ENCODE peak calls at places on chromosomes 4 and X, in five cellular contexts. I, O, K, N and P are unnamed samples.

GRCh38 chrX:12975999-12976558 is 1.2 kb downstream of the TMSB4X start:
- DNase-seq in I (peak; percentile 34), N (peak; percentile 52), K (no peak), O (peak; percentile 76), P (peak; percentile 56)

GRCh38 chr4:70603856-70604255 is 11.8 kb downstream of the AMBN start:
- DNase-seq in N (no peak), I (no peak), K (no peak), O (no peak), P (no peak)

GRCh38 chrX:21975827-21976226 is 35.3 kb downstream of the SMS start:
- DNase-seq in N (no peak), O (no peak), I (no peak), K (no peak), P (no peak)

GRCh38 chrX:96102997-96103396 is 581.6 kb upstream of the DIAPH2 start:
- DNase-seq in N (no peak), K (no peak), O (no peak), I (no peak), P (no peak)

GRCh38 chr4:117385531-117385930 is 300.2 kb upstream of the TRAM1L1 start:
- DNase-seq in N (no peak), I (no peak), K (no peak), O (no peak), P (no peak)

GRCh38 chr4:26342328-26343040 is 21.7 kb downstream of the RBPJ start:
- DNase-seq in K (no peak), N (no peak), O (no peak), I (no peak), P (no peak)

GRCh38 chr4:152479428-152480026 is 56.4 kb downstream of the FBXW7 start:
- DNase-seq in K (no peak), I (no peak), O (no peak), N (no peak), P (no peak)

GRCh38 chrX:137479394-137479793 is 86.5 kb upstream of the ZIC3 start:
- DNase-seq in O (no peak), N (no peak), I (no peak), K (no peak), P (no peak)

GRCh38 chr4:17188035-17188967 is 289.9 kb upstream of the LDB2 start:
- DNase-seq in O (no peak), K (no peak), N (no peak), I (no peak), P (no peak)

GRCh38 chr4:135371137-135371536 is 1169.5 kb upstream of the PABPC4L start:
- DNase-seq in N (no peak), O (peak; percentile 84), K (no peak), I (no peak), P (no peak)

GRCh38 chr4:27003602-27004238 is 143.1 kb downstream of the STIM2 start:
- DNase-seq in K (no peak), I (no peak), O (no peak), N (peak; percentile 49), P (no peak)

GRCh38 chr4:118741456-118741855 is 56.3 kb downstream of the METTL14 start:
- DNase-seq in I (no peak), N (no peak), K (no peak), O (no peak), P (no peak)

GRCh38 chr4:136484996-136485395 is 1047.3 kb downstream of the PCDH18 start:
- DNase-seq in N (no peak), O (no peak), I (no peak), K (no peak), P (no peak)

GRCh38 chr4:2285665-2286381 is 23.9 kb upstream of the MXD4 start:
- DNase-seq in O (no peak), N (no peak), K (no peak), I (peak; percentile 15), P (no peak)

GRCh38 chrX:125205918-125206665 is 113.6 kb upstream of the TEX13C start:
- DNase-seq in K (no peak), O (peak; percentile 74), N (no peak), I (peak; percentile 14), P (peak; percentile 59)

GRCh38 chrX:69618803-69619202 is 2.9 kb downstream of the EDA start:
- DNase-seq in K (no peak), N (no peak), O (no peak), I (no peak), P (peak; percentile 31)

GRCh38 chr4:16120720-16121119 is 36.9 kb upstream of the PROM1 start:
- DNase-seq in K (no peak), I (no peak), O (peak; percentile 62), N (no peak), P (no peak)

GRCh38 chr4:98938386-98938785 is 9.5 kb upstream of the EIF4E start:
- DNase-seq in O (no peak), N (no peak), K (no peak), I (no peak), P (no peak)

GRCh38 chr4:172919269-172919668 is 249.3 kb upstream of the GALNT7 start:
- DNase-seq in K (no peak), N (no peak), O (no peak), I (no peak), P (no peak)

GRCh38 chr4:24473309-24473721 is 111.0 kb downstream of the DHX15 start:
- DNase-seq in K (no peak), O (peak; percentile 65), N (no peak), I (peak; percentile 23), P (peak; percentile 24)

GRCh38 chr4:139300431-139301142 is 718 bp upstream of the NAA15 start:
- DNase-seq in I (no peak), K (no peak), O (no peak), N (no peak), P (no peak)

GRCh38 chr4:153731239-153731638 is 28.6 kb downstream of the RNF175 start:
- DNase-seq in K (no peak), I (no peak), O (no peak), N (no peak), P (no peak)

GRCh38 chr4:6092131-6092530 is 73.9 kb upstream of the C4orf50 start:
- DNase-seq in K (no peak), O (peak; percentile 72), N (no peak), I (no peak), P (no peak)

GRCh38 chr4:56289934-56290333 is 97.4 kb downstream of the AASDH start:
- DNase-seq in O (no peak), N (no peak), I (no peak), K (no peak), P (peak; percentile 57)

GRCh38 chr4:111330786-111331185 is 707.9 kb upstream of the PITX2 start:
- DNase-seq in I (no peak), K (no peak), N (no peak), O (no peak), P (no peak)

GRCh38 chr4:150589174-150589573 is 7.2 kb downstream of the MAB21L2 start:
- DNase-seq in N (no peak), I (no peak), K (no peak), O (no peak), P (no peak)

GRCh38 chrX:153521034-153521433 is 3.6 kb downstream of the ATP2B3 start:
- DNase-seq in N (no peak), I (no peak), O (no peak), K (no peak), P (no peak)

DNA sequence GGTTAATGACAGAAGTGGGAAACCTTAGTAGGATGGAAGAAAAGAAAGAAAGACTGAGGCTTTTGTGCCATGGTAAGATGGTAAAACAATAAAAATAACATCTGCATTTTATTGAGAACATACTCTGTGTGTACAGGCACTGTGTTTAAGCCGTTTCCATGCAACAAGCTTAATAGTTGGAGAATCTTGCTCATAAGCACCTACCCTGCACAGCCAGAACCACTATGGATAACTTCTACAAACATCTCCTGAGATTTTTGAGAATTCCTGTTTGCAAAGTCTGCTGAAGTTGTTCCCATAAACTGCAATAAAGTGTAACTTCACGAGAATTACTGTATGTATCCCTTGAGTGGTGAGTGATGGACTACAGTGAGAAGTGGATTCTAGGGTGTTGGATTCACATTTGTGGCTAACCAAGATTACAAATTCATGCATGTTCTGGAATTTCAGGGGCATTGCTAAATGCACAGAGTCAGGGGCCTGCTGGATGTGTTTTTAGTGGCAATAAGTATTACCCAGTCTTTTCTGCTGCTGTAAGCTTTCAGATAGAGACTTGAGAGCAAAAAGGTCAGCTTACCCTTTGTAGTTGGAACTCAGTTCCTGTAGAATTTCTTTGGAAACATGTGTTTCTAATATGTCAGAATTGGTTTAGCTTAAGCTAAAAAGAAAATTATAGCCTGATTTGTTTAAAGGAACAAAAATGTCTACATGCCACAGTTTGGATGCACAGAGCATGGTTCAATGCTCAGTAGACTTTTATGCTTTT is 132.5 kb downstream of the AFF1 start:
- DNase-seq in K (no peak), O (no peak), I (no peak), N (no peak), P (no peak)
- H3K4me1 ChIP-seq in K (no peaks in the 10 kb centered on the region), O (peaks cover 3% of the 10 kb centered on the region), I (peaks cover 68% of the 10 kb centered on the region), N (no peaks in the 10 kb centered on the region), P (no peaks in the 10 kb centered on the region)

DNA sequence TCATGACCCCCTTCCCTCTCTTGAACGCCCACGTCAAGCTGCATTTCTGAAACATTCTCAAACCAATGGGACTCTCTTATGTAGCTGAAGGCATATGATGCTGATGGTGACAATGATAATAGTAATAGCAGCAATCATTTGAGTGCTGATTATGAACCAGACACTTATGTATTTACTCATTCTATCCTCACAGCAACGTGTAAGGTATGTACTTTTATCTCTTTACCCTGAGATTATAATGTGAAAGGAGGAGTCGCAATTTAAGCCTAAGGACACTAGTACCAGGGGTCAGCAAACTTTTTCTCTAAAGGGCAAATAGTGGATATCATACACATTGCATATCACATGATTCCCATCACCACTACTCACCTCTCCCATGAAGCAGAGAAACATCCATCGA is 8.5 kb downstream of the PGM2 start:
- DNase-seq in O (no peak), K (no peak), N (no peak), I (no peak), P (no peak)
- H3K36me3 ChIP-seq in O (peaks cover 55% of the 10 kb centered on the region), K (peaks cover 21% of the 10 kb centered on the region), N (peaks cover 2% of the 10 kb centered on the region), I (peaks cover 19% of the 10 kb centered on the region), P (peaks cover 65% of the 10 kb centered on the region)

GRCh38 chr4:112859456-112860184 is 189.8 kb upstream of the ANK2 start:
- DNase-seq in O (no peak), K (no peak), I (no peak), N (no peak), P (no peak)
- H3K4me1 ChIP-seq in O (peaks cover 47% of the 10 kb centered on the region), K (no peaks in the 10 kb centered on the region), I (peaks cover 17% of the 10 kb centered on the region), N (peaks cover 10% of the 10 kb centered on the region), P (peaks cover 47% of the 10 kb centered on the region)

GRCh38 chr4:168891086-168891485 is 119.0 kb downstream of the CBR4 start:
- DNase-seq in O (no peak), K (no peak), N (no peak), I (no peak), P (no peak)

GRCh38 chr4:168893205-168893604 is 116.8 kb downstream of the CBR4 start:
- DNase-seq in O (no peak), K (no peak), I (no peak), N (no peak), P (no peak)

GRCh38 chr4:168892456-168892855 is 117.6 kb downstream of the CBR4 start:
- DNase-seq in K (no peak), N (no peak), O (no peak), I (no peak), P (no peak)

GRCh38 chr4:168888715-168889215 is 121.3 kb downstream of the CBR4 start:
- DNase-seq in K (no peak), N (no peak), I (no peak), O (no peak), P (no peak)

GRCh38 chr4:168893807-168894206 is 116.2 kb downstream of the CBR4 start:
- DNase-seq in I (no peak), K (no peak), N (no peak), O (no peak), P (no peak)
- H3K36me3 ChIP-seq in I (peaks cover 78% of the 10 kb centered on the region), K (no peaks in the 10 kb centered on the region), N (peaks cover 92% of the 10 kb centered on the region), O (peaks cover 94% of the 10 kb centered on the region), P (peaks cover 48% of the 10 kb centered on the region)

GRCh38 chrX:110211340-110211739 is 106.5 kb downstream of the AMMECR1 start:
- DNase-seq in N (no peak), K (no peak), O (no peak), I (no peak), P (no peak)
- H3K4me1 ChIP-seq in N (peaks cover 31% of the 10 kb centered on the region), K (no peaks in the 10 kb centered on the region), O (no peaks in the 10 kb centered on the region), I (no peaks in the 10 kb centered on the region), P (peaks cover 17% of the 10 kb centered on the region)

GRCh38 chr4:82839624-82840023 is 41.0 kb upstream of the SCD5 start:
- DNase-seq in N (no peak), I (no peak), K (no peak), O (no peak), P (no peak)
- H3K36me3 ChIP-seq in N (peaks cover 63% of the 10 kb centered on the region), I (peaks cover 96% of the 10 kb centered on the region), K (peaks cover 32% of the 10 kb centered on the region), O (peaks cover 86% of the 10 kb centered on the region), P (peaks cover 61% of the 10 kb centered on the region)